ENCODE peak calls at places on chromosomes 2 and 18, in nine cellular contexts. V is upper lobe of right lung; E is pancreas; S is left ventricle myocardium inferior; O is IMR-90; W is thyroid gland; L is CD4-positive, CD25-positive, alpha-beta regulatory T cell; R is heart left ventricle; C is kidney. Y is an unnamed sample.

GRCh38 chr18:9613550-9614400 is 584 bp downstream of the PPP4R1 start:
- DNase-seq in R (peak; percentile 66), V (peak; percentile 90), O (peak; percentile 27), L (peak; percentile 26), W (peak; percentile 64), C (peak; percentile 89), E (peak; percentile 72), S (peak; percentile 69), Y (no peak)

GRCh38 chr2:238848941-238849853 is 1.3 kb downstream of the TWIST2 start:
- DNase-seq in C (no peak), V (no peak), R (no peak), E (no peak), O (no peak), L (no peak), S (no peak), W (no peak), Y (no peak)

GRCh38 chr2:46064396-46064795 is 232.8 kb upstream of the EPAS1 start:
- DNase-seq in V (no peak), O (no peak), S (no peak), W (no peak), E (no peak), C (no peak), R (no peak), L (no peak), Y (no peak)

GRCh38 chr2:10932345-10933151 is 20.8 kb downstream of the KCNF1 start:
- DNase-seq in R (no peak), S (no peak), E (no peak), W (no peak), L (no peak), O (peak; percentile 36), C (peak; percentile 64), V (peak; percentile 64), Y (no peak)

GRCh38 chr2:137173514-137173913 is 408.2 kb downstream of the THSD7B start:
- DNase-seq in C (no peak), V (no peak), S (no peak), W (no peak), O (no peak), L (no peak), E (no peak), R (no peak), Y (no peak)

GRCh38 chr18:54679318-54680149 is 88.5 kb downstream of the DYNAP start:
- DNase-seq in L (no peak), W (no peak), O (peak; percentile 83), C (no peak), V (no peak), R (no peak), E (no peak), S (no peak), Y (no peak)

GRCh38 chr2:202545523-202545922 is 89.2 kb upstream of the FAM117B start:
- DNase-seq in E (no peak), O (peak; percentile 6), C (no peak), V (no peak), L (no peak), R (no peak), S (no peak), W (no peak), Y (no peak)

GRCh38 chr2:231336236-231336635 is 59.3 kb upstream of the B3GNT7 start:
- DNase-seq in R (no peak), W (no peak), O (no peak), E (no peak), S (no peak), V (no peak), C (peak; percentile 58), L (no peak), Y (no peak)

GRCh38 chr18:63119647-63120046 is 199.9 kb downstream of the BCL2 start:
- DNase-seq in S (no peak), W (peak; percentile 70), V (no peak), L (no peak), O (peak; percentile 8), R (peak; percentile 33), E (no peak), C (no peak), Y (no peak)

GRCh38 chr18:6682437-6683111 is 46.9 kb upstream of the ARHGAP28 start:
- DNase-seq in R (peak; percentile 24), W (no peak), O (peak; percentile 4), V (no peak), E (no peak), L (no peak), C (no peak), S (no peak), Y (no peak)

DNA sequence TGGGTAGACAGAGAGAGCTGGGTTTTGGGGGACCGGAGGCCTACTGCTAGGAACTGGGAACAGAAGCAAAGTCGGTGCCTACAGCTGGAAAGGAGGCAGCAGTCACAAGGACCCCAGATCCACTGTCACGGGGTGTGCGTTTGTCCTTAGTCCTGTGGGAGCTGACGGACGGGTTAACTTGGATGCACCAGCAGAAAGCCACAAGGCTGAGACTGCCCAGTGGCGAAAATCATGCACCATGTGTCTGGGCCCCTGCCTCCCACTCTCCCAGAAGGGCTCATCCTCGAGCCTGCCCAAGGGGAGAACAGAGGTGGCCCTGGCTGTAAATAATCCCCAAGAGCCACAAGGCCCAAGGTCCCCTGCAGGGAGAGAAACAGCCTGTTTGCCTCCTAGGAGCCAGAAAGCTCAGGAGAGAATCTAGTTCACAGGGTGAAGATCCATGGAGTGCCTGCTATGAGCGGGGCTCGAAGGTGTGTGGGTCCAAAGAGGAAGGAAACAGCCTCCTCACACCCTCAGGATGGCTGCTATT is 11.7 kb upstream of the RALB start:
- DNase-seq in O (no peak), R (no peak), W (no peak), C (no peak), V (no peak), E (no peak), L (no peak), S (no peak), Y (no peak)
- H3K4me1 ChIP-seq in O (peaks cover 26% of the 10 kb centered on the region), R (peaks cover 24% of the 10 kb centered on the region), W (no peaks in the 10 kb centered on the region), C (no peaks in the 10 kb centered on the region), V (peaks cover 19% of the 10 kb centered on the region), E (no peaks in the 10 kb centered on the region), L (no peaks in the 10 kb centered on the region), S (peaks cover 35% of the 10 kb centered on the region), Y (no peaks in the 10 kb centered on the region)

GRCh38 chr2:5697554-5697953 is 5.4 kb downstream of the SOX11 start:
- DNase-seq in O (no peak), E (no peak), W (no peak), R (no peak), S (no peak), L (no peak), V (no peak), C (no peak), Y (no peak)

GRCh38 chr2:5698171-5698570 is 6.0 kb downstream of the SOX11 start:
- DNase-seq in C (no peak), O (no peak), E (no peak), V (no peak), W (no peak), R (no peak), L (no peak), S (no peak), Y (no peak)

GRCh38 chr2:5696741-5697521 is 4.7 kb downstream of the SOX11 start:
- DNase-seq in C (no peak), R (no peak), O (peak; percentile 53), W (no peak), E (no peak), L (no peak), V (no peak), S (no peak), Y (no peak)

GRCh38 chr2:5700551-5700950 is 8.4 kb downstream of the SOX11 start:
- DNase-seq in C (no peak), W (no peak), O (no peak), L (no peak), R (no peak), E (no peak), S (no peak), V (no peak), Y (no peak)

DNA sequence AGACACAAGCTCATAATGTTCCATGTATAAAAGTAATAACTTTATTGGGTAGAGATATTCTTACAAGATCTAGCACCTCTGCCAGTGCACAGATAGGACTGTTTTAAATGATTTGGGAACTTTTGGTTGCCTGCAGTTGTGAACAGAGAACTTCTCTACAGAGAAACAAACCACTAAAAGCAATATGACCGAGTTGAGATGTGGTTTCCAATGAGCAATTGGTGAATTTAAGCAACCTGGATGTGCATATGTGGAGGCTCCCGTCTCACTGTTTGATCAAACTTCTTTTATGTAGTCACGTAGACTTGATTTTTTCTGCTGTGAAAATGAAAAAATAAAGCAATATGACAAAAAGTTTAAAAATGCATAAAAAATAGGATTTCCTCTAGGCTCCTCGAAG is 7.8 kb downstream of the SOX11 start:
- DNase-seq in V (no peak), O (no peak), R (no peak), C (no peak), E (no peak), S (no peak), L (no peak), W (no peak), Y (no peak)
- H3K36me3 ChIP-seq in V (no peaks in the 10 kb centered on the region), O (no peaks in the 10 kb centered on the region), R (no peaks in the 10 kb centered on the region), C (no peaks in the 10 kb centered on the region), E (no peaks in the 10 kb centered on the region), S (no peaks in the 10 kb centered on the region), L (no peaks in the 10 kb centered on the region), W (no peaks in the 10 kb centered on the region), Y (no peaks in the 10 kb centered on the region)

GRCh38 chr2:120018549-120018948 is 5.7 kb downstream of the EPB41L5 start:
- DNase-seq in R (no peak), C (no peak), V (no peak), S (no peak), O (no peak), L (no peak), E (no peak), W (peak; percentile 87), Y (no peak)
- H3K4me1 ChIP-seq in R (peaks cover 12% of the 10 kb centered on the region), C (peaks cover 7% of the 10 kb centered on the region), V (no peaks in the 10 kb centered on the region), S (peaks cover 16% of the 10 kb centered on the region), O (peaks cover 4% of the 10 kb centered on the region), L (peaks cover 7% of the 10 kb centered on the region), E (peaks cover 9% of the 10 kb centered on the region), W (peaks cover 25% of the 10 kb centered on the region), Y (no peaks in the 10 kb centered on the region)

GRCh38 chr2:207129821-207130220 is 35.9 kb downstream of the KLF7 start:
- DNase-seq in S (no peak), V (no peak), E (no peak), C (no peak), W (no peak), R (no peak), O (no peak), L (no peak), Y (no peak)

GRCh38 chr2:207131634-207132418 is 33.9 kb downstream of the KLF7 start:
- DNase-seq in E (no peak), W (no peak), S (no peak), R (no peak), O (no peak), V (no peak), L (no peak), C (no peak), Y (no peak)

GRCh38 chr2:207130958-207131521 is 34.7 kb downstream of the KLF7 start:
- DNase-seq in E (no peak), C (no peak), O (no peak), V (no peak), R (no peak), W (no peak), S (no peak), L (no peak), Y (no peak)

GRCh38 chr2:207126724-207127314 is 38.9 kb downstream of the KLF7 start:
- DNase-seq in W (no peak), L (no peak), E (no peak), V (no peak), S (no peak), O (peak; percentile 57), C (no peak), R (no peak), Y (no peak)

GRCh38 chr2:207128867-207129266 is 36.9 kb downstream of the KLF7 start:
- DNase-seq in O (no peak), V (no peak), C (no peak), L (no peak), R (no peak), W (no peak), S (no peak), E (no peak), Y (no peak)
- H3K36me3 ChIP-seq in O (peaks cover 4% of the 10 kb centered on the region), V (no peaks in the 10 kb centered on the region), C (peaks cover 3% of the 10 kb centered on the region), L (no peaks in the 10 kb centered on the region), R (peaks cover 2% of the 10 kb centered on the region), W (peaks cover 2% of the 10 kb centered on the region), S (peaks cover 3% of the 10 kb centered on the region), E (no peaks in the 10 kb centered on the region), Y (no peaks in the 10 kb centered on the region)

GRCh38 chr2:183010112-183010511 is 28.1 kb downstream of the NCKAP1 start:
- DNase-seq in L (no peak), W (no peak), C (no peak), R (peak; percentile 32), O (peak; percentile 88), S (peak; percentile 29), E (no peak), V (no peak), Y (no peak)
- H3K4me1 ChIP-seq in L (no peaks in the 10 kb centered on the region), W (peaks cover 16% of the 10 kb centered on the region), C (peaks cover 8% of the 10 kb centered on the region), R (peaks cover 65% of the 10 kb centered on the region), O (peaks cover 3% of the 10 kb centered on the region), S (peaks cover 86% of the 10 kb centered on the region), E (peaks cover 4% of the 10 kb centered on the region), V (no peaks in the 10 kb centered on the region), Y (no peaks in the 10 kb centered on the region)

Y was measured in naive thymus-derived CD4-positive, alpha-beta T cell.